ENCODE peak calls at places on chromosomes 4 and X, in eight cellular contexts. G, B, X, E, R, O, D and W are unnamed samples. For H3K27me3 and H3K36me3, the result is how much of the 10 kb centered on the place peaks cover.

GRCh38 chr4:128823025-128823661 is 13.6 kb downstream of the JADE1 start:
- DNase-seq in D (no peak), G (peak), X (peak), R (no peak), B (peak), E (no peak), O (no peak), W (no peak)

GRCh38 chr4:94491322-94491721 is 39.6 kb downstream of the PDLIM5 start:
- DNase-seq in E (no peak), X (no peak), B (peak), O (no peak), R (no peak), G (no peak), D (no peak), W (no peak)

GRCh38 chrX:118338930-118339329 is 7.0 kb upstream of the WDR44 start:
- DNase-seq in E (no peak), B (no peak), G (no peak), D (no peak), R (no peak), O (no peak), X (no peak), W (no peak)

GRCh38 chr4:165592386-165592785 is 213.6 kb downstream of the CPE start:
- DNase-seq in G (peak), O (no peak), X (no peak), R (no peak), B (no peak), D (no peak), E (no peak), W (no peak)

GRCh38 chr4:153514001-153514526 is 47.9 kb downstream of the TMEM131L start:
- DNase-seq in O (no peak), X (no peak), D (no peak), E (no peak), R (no peak), B (peak), G (peak), W (no peak)

GRCh38 chrX:33840176-33840575 is 291.9 kb downstream of the FAM47A start:
- DNase-seq in G (no peak), X (no peak), D (no peak), O (no peak), E (no peak), R (no peak), B (no peak), W (no peak)

GRCh38 chr4:125011646-125012045 is 299.1 kb upstream of the ANKRD50 start:
- DNase-seq in O (no peak), B (no peak), D (no peak), X (no peak), R (no peak), G (peak), E (no peak), W (no peak)

GRCh38 chrX:9569875-9570274 is 105.0 kb downstream of the TBL1X start:
- DNase-seq in G (peak), B (no peak), X (no peak), D (no peak), R (no peak), O (no peak), E (no peak), W (no peak)

GRCh38 chr4:7387925-7388324 is 46.8 kb downstream of the PSAPL1 start:
- DNase-seq in R (no peak), D (no peak), G (no peak), X (no peak), B (no peak), O (no peak), E (no peak), W (peak)

GRCh38 chr4:86894465-86894864 is 2.2 kb upstream of the C4orf36 start:
- DNase-seq in X (peak), R (no peak), E (no peak), B (no peak), G (no peak), O (no peak), D (no peak), W (no peak)

GRCh38 chr4:179927473-179927872 is 2315.7 kb upstream of the TENM3 start:
- DNase-seq in E (no peak), O (no peak), D (no peak), X (no peak), R (no peak), G (no peak), B (no peak), W (no peak)

GRCh38 chr4:8868321-8869001 is 3.2 kb downstream of the HMX1 start:
- DNase-seq in G (no peak), R (no peak), B (no peak), X (no peak), E (no peak), O (no peak), D (no peak), W (no peak)

GRCh38 chr4:186643501-186644315 is 79.9 kb downstream of the FAT1 start:
- DNase-seq in B (peak), G (peak), X (peak), D (no peak), E (no peak), O (peak), R (no peak), W (no peak)

GRCh38 chr4:136690363-136690762 is 841.9 kb downstream of the PCDH18 start:
- DNase-seq in D (no peak), R (no peak), B (no peak), O (no peak), X (no peak), E (no peak), G (no peak), W (no peak)

GRCh38 chrX:47562615-47563243 is 1.7 kb downstream of the ARAF start:
- DNase-seq in O (no peak), G (peak), X (no peak), B (no peak), R (no peak), E (no peak), D (no peak), W (peak)

GRCh38 chr4:153573881-153574807 is 108.0 kb downstream of the TMEM131L start:
- DNase-seq in E (peak), B (peak), D (peak), R (peak), G (peak), X (peak), O (peak), W (no peak)

GRCh38 chrX:126164689-126165400 is 1.2 kb downstream of the DCAF12L2 start:
- DNase-seq in B (no peak), D (no peak), O (no peak), G (no peak), E (no peak), R (no peak), X (no peak), W (no peak)

GRCh38 chr4:179095585-179096228 is 1653.5 kb upstream of the AGA start:
- DNase-seq in G (no peak), D (no peak), B (no peak), X (no peak), R (no peak), E (no peak), O (no peak), W (peak)

DNA sequence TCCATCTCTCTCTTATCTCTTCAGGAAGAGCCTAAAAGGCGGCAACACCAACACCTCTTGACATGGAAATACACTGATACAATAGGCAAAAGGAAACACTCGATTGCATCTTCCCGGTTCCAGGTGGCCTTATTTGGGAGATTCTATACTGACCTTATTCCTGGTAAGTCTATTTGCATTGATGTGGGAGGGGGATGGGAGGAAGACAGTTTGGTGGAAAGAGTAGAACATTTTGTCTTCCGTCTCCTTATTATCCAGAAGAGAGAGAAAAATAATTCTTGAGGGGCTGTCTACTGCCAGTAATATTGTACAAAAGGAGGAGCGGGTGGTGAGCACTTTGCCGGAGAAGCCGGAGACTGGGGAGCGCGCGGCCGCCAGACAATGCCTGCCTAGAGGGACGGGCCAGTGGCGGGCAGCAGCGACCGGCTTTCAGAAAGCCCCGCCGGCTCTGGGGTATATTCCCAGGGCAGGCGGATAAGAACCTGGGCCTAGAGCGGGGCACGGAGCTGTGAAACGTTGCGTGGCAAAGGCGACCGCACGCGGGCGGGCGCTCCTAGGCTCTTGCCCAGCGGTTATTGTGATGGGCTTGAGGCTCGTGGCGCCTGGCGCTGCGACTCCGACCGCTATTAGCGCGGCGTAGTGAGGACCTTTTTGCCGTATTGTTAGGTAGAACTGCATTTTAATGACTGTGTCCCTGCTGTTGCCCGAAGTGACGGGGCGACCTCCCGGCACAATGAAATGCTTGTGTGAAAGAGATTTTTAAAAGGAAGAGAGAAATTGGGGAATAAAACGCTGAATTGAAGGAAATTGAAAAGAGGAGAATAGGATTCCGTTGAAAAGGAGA is 520 bp downstream of the PRDM8 start:
- DNase-seq in X (no peak), O (no peak), B (no peak), G (peak), D (no peak), E (no peak), R (no peak), W (peak)
- H3K4me3 ChIP-seq in X (no peak), O (no peak), B (peak), G (peak), D (peak), E (peak), R (peak), W (peak)

GRCh38 chr4:15673337-15673736 is 8.3 kb upstream of the FAM200B start:
- DNase-seq in B (no peak), O (no peak), X (no peak), D (no peak), R (no peak), E (no peak), G (no peak), W (no peak)

GRCh38 chr4:15667006-15667405 is 11.8 kb upstream of the FBXL5 start:
- DNase-seq in G (no peak), R (no peak), X (no peak), E (no peak), O (peak), D (no peak), B (no peak), W (no peak)

GRCh38 chr4:15672096-15672495 is 9.5 kb upstream of the FAM200B start:
- DNase-seq in O (no peak), E (no peak), X (no peak), D (no peak), G (no peak), B (no peak), R (no peak), W (no peak)

GRCh38 chr4:15668566-15669435 is 12.8 kb upstream of the FAM200B start:
- DNase-seq in G (no peak), X (no peak), D (no peak), E (no peak), R (no peak), O (no peak), B (no peak), W (no peak)

GRCh38 chr4:15670576-15670975 is 11.1 kb upstream of the FAM200B start:
- DNase-seq in E (no peak), X (no peak), O (no peak), R (no peak), B (no peak), G (no peak), D (no peak), W (no peak)
- H3K27me3 ChIP-seq in E (under half), X (under half), O (under half), R (under half), B (under half), G (under half), D (under half), W (under half)

GRCh38 chrX:1389993-1390285 is 2.0 kb downstream of the SLC25A6 start:
- DNase-seq in G (no peak), B (no peak), X (no peak), E (no peak), O (no peak), R (no peak), D (no peak), W (no peak)

GRCh38 chrX:1390621-1391369 is 1.1 kb downstream of the SLC25A6 start:
- DNase-seq in R (no peak), D (peak), B (no peak), X (no peak), E (no peak), O (no peak), G (no peak), W (no peak)

GRCh38 chrX:1391370-1391706 is 575 bp downstream of the SLC25A6 start:
- DNase-seq in E (no peak), X (peak), D (no peak), O (no peak), R (no peak), B (peak), G (no peak), W (peak)

GRCh38 chrX:1392376-1393130 is 640 bp upstream of the SLC25A6 start:
- DNase-seq in G (peak), X (no peak), E (peak), O (peak), R (peak), B (no peak), D (peak), W (peak)

DNA sequence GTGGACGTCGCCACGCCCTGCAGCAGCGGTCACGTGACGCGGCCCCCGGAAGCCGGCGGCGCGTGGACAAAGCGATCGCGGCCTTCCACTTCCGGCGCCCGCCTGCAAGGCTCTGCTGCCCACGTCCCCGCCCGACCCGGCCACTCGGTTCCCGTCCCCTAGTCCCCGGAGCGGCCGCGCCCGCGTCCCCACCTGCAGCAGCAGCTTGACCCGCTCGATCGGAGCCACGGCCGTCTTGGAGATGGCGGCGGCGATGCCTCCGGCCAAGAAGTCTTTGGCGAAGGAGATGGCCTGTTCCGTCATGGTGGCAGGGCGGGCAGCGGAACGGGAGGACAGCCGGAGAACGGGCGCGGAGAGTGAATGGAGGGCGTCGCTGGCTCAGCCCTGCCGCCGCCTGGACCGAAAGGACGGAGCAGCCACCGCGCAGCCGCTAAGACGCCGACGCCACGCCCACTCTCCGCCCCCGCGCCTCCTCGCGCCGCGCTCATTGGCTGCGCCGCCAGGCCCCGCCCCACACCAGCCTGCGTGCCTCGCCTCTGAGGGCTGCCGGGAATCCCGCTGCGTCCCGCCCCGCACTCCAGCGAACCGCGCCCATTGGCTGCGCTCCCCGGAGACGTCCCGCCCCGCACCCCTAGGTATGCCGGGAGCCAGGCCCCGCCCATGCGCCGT is at the start of gene SLC25A6:
- DNase-seq in E (peak), D (peak), O (peak), B (peak), R (peak), G (peak), X (peak), W (peak)
- H3K36me3 ChIP-seq in E (under half), D (under half), O (under half), B (under half), R (under half), G (under half), X (under half), W (under half)

GRCh38 chr4:47427936-47428335 is 35.6 kb downstream of the COMMD8 start:
- DNase-seq in O (no peak), X (no peak), R (no peak), B (no peak), G (peak), D (no peak), E (no peak), W (no peak)
- H3K4me3 ChIP-seq in O (no peak), X (no peak), R (no peak), B (no peak), G (no peak), D (no peak), E (no peak), W (no peak)

DNA sequence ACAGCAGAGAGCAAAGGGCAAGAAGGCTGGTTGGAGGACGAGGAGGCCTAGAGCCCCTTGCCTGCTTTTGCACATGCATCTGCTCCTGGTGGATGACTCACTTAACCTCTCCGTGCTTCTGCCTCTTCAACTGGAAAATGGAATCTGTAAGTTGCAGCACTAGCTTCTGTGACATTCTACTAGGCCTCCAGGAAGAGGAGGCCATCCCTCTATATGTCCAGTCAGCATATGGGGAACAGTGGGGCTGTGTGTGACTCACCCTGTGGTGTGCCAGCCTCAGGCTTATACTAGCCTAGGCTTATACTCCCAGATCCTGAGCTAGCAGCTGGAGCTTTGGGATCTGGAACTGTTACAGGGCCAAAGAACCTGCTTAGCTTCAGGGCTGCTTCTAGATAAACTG is 36.0 kb downstream of the RTL9 start:
- DNase-seq in D (no peak), E (no peak), B (no peak), R (no peak), X (peak), O (no peak), G (peak), W (no peak)
- H3K27me3 ChIP-seq in D (under half), E (under half), B (under half), R (under half), X (under half), O (under half), G (under half), W (under half)

GRCh38 chr4:13597141-13597540 is 30.4 kb downstream of the BOD1L1 start:
- DNase-seq in R (no peak), E (no peak), B (no peak), O (no peak), G (no peak), D (no peak), X (no peak), W (no peak)
- H3K36me3 ChIP-seq in R (under half), E (half or more), B (under half), O (under half), G (half or more), D (under half), X (under half), W (under half)

DNA sequence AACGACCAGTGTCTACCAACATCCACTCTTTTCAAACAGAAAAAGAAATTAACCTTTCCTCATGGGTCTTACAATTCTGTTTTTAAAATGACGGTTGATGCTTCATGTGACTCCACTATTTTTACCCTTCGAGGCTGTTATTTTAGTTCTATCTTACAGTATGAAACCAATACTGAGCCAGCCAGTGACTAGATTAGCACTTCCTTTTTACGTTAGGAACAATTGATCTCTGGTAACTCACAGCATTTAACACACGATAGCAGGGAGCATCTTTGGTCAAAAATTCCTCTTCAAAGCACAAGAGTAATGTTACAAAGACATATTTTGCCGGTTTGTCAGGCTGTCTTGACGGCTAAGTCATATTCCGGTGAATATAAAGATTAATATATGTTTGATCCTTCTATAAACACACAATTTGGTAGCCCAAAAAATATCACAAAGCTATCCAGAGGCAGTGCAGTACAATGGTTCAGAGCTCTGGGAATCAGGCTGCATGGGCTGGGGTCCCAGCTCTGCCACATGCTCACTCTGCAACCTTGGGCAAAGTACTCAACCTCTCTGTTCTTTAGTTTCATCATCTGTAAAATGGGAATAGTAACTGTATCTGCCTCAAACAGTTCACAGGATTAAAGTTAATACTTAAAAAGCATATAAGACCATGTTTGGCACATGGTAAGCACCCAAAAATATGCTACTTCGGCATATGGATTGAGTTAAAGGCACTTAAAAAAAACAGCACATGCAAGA is 62.9 kb upstream of the TXK start:
- DNase-seq in B (no peak), R (no peak), E (no peak), D (no peak), G (no peak), O (no peak), X (no peak), W (no peak)
- H3K4me3 ChIP-seq in B (no peak), R (no peak), E (no peak), D (no peak), G (no peak), O (no peak), X (no peak), W (no peak)

DNA sequence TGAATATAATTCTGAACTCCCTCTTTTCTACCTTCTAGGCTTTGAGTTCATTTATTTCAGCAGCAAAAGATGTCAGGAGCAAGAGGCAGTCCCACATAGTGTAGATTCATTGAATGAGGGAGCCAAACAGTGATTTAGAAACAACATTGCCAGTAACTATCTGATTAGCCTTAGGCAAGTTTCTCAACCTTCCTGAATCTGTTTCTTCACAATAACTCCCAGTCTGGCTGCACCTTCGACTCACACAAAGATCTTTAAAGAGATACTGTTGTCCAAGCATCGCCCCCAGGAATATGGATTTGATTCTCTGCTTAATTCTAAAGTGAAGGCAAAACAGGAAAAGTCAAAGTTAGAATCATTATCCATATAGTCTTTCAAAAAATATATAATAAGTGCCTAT is 1026.2 kb downstream of the DMD start:
- DNase-seq in D (no peak), R (no peak), G (no peak), O (no peak), E (no peak), X (no peak), B (no peak), W (no peak)
- H3K27me3 ChIP-seq in D (under half), R (under half), G (under half), O (under half), E (under half), X (under half), B (under half), W (under half)